ENCODE peak calls at places on chromosome 12, in nine cellular contexts. R is lower lobe of right lung, S is HepG2, G is OCI-LY7, N is neural progenitor cell, A is cardiac muscle cell, T is fibroblast of the aortic adventitia, H is H9, W is GM06990. D is an unnamed sample.

GRCh38 chr12:7019043-7019569 is 830 bp upstream of the LPCAT3 start:
- DNase-seq in R (no peak), S (no peak), G (no peak), N (no peak), A (no peak), T (peak), H (no peak), W (no peak), D (no peak)

GRCh38 chr12:27899151-27899661 is 73.3 kb downstream of the PTHLH start:
- DNase-seq in R (no peak), S (peak), G (no peak), N (no peak), A (peak), T (peak), H (no peak), W (no peak), D (no peak)

GRCh38 chr12:112524676-112525425 is 106.1 kb downstream of the PTPN11 start:
- DNase-seq in R (no peak), S (no peak), G (no peak), N (no peak), A (no peak), T (peak), H (peak), W (no peak), D (no peak)

GRCh38 chr12:108629824-108630476 is 3.7 kb downstream of the SELPLG start:
- DNase-seq in R (peak), S (peak), G (no peak), N (no peak), A (no peak), T (peak), H (no peak), W (no peak), D (peak)

GRCh38 chr12:79451988-79452387 is 238.8 kb downstream of the PAWR start:
- DNase-seq in R (no peak), S (peak), G (no peak), N (no peak), A (no peak), T (peak), H (no peak), W (no peak), D (peak)

GRCh38 chr12:93387780-93388179 is 10.1 kb downstream of the NUDT4 start:
- DNase-seq in R (no peak), S (no peak), G (no peak), N (no peak), A (no peak), T (peak), H (no peak), W (peak), D (no peak)

GRCh38 chr12:47887529-47887928 is 17.3 kb downstream of the VDR start:
- DNase-seq in R (no peak), S (no peak), G (no peak), N (no peak), A (no peak), T (no peak), H (no peak), W (no peak), D (no peak)

GRCh38 chr12:30908389-30909087 is 18.0 kb upstream of the TSPAN11 start:
- DNase-seq in R (no peak), S (peak), G (no peak), N (no peak), A (no peak), T (peak), H (no peak), W (no peak), D (no peak)

GRCh38 chr12:13749380-13749779 is 232.0 kb downstream of the GRIN2B start:
- DNase-seq in R (no peak), S (no peak), G (no peak), N (peak), A (peak), T (no peak), H (peak), W (no peak), D (no peak)

GRCh38 chr12:80838708-80839107 is 99.0 kb downstream of the LIN7A start:
- DNase-seq in R (no peak), S (peak), G (no peak), N (peak), A (peak), T (no peak), H (no peak), W (no peak), D (no peak)

GRCh38 chr12:109065154-109065852 is 12.9 kb downstream of the USP30 start:
- DNase-seq in R (no peak), S (peak), G (no peak), N (no peak), A (no peak), T (no peak), H (no peak), W (no peak), D (no peak)

GRCh38 chr12:26058308-26058707 is 66.5 kb downstream of the BHLHE41 start:
- DNase-seq in R (no peak), S (no peak), G (peak), N (no peak), A (no peak), T (no peak), H (no peak), W (no peak), D (no peak)

GRCh38 chr12:100348657-100349454 is 8.0 kb upstream of the SLC17A8 start:
- DNase-seq in R (no peak), S (peak), G (peak), N (peak), A (no peak), T (peak), H (no peak), W (no peak), D (no peak)

GRCh38 chr12:38543151-38543550 is 226.6 kb downstream of the ALG10B start:
- DNase-seq in R (peak), S (no peak), G (no peak), N (no peak), A (no peak), T (no peak), H (no peak), W (no peak), D (no peak)

GRCh38 chr12:38540156-38540555 is 223.6 kb downstream of the ALG10B start:
- DNase-seq in R (no peak), S (no peak), G (no peak), N (no peak), A (no peak), T (no peak), H (no peak), W (no peak), D (no peak)

GRCh38 chr12:38547586-38547985 is 231.0 kb downstream of the ALG10B start:
- DNase-seq in R (no peak), S (no peak), G (no peak), N (no peak), A (no peak), T (no peak), H (no peak), W (no peak), D (no peak)

GRCh38 chr12:38541849-38542248 is 225.3 kb downstream of the ALG10B start:
- DNase-seq in R (no peak), S (no peak), G (no peak), N (no peak), A (no peak), T (no peak), H (no peak), W (no peak), D (no peak)

GRCh38 chr12:38544357-38545066 is 227.9 kb downstream of the ALG10B start:
- DNase-seq in R (no peak), S (no peak), G (no peak), N (peak), A (no peak), T (no peak), H (peak), W (no peak), D (peak)
- TF ChIP-seq CTCF in R (no peak), S (no peak), G (peak), N (peak), A (no peak), T (no peak), H (peak), W (peak), D (no peak)

GRCh38 chr12:75488553-75488952 is 8.0 kb downstream of the GLIPR1 start:
- DNase-seq in R (no peak), S (peak), G (peak), N (peak), A (peak), T (peak), H (peak), W (no peak), D (peak)
- TF ChIP-seq CTCF in R (peak), S (peak), G (peak), N (peak), A (peak), T (peak), H (peak), W (peak), D (peak)

GRCh38 chr12:125070117-125070516 is 4.9 kb downstream of the AACS start:
- DNase-seq in R (no peak), S (peak), G (no peak), N (peak), A (peak), T (no peak), H (no peak), W (no peak), D (no peak)
- TF ChIP-seq CTCF in R (no peak), S (peak), G (no peak), N (peak), A (no peak), T (peak), H (peak), W (no peak), D (no peak)

GRCh38 chr12:118850244-118850825 is 131.0 kb upstream of the SRRM4 start:
- DNase-seq in R (peak), S (peak), G (peak), N (peak), A (no peak), T (no peak), H (peak), W (no peak), D (peak)
- TF ChIP-seq CTCF in R (peak), S (peak), G (peak), N (peak), A (peak), T (peak), H (peak), W (peak), D (peak)

DNA sequence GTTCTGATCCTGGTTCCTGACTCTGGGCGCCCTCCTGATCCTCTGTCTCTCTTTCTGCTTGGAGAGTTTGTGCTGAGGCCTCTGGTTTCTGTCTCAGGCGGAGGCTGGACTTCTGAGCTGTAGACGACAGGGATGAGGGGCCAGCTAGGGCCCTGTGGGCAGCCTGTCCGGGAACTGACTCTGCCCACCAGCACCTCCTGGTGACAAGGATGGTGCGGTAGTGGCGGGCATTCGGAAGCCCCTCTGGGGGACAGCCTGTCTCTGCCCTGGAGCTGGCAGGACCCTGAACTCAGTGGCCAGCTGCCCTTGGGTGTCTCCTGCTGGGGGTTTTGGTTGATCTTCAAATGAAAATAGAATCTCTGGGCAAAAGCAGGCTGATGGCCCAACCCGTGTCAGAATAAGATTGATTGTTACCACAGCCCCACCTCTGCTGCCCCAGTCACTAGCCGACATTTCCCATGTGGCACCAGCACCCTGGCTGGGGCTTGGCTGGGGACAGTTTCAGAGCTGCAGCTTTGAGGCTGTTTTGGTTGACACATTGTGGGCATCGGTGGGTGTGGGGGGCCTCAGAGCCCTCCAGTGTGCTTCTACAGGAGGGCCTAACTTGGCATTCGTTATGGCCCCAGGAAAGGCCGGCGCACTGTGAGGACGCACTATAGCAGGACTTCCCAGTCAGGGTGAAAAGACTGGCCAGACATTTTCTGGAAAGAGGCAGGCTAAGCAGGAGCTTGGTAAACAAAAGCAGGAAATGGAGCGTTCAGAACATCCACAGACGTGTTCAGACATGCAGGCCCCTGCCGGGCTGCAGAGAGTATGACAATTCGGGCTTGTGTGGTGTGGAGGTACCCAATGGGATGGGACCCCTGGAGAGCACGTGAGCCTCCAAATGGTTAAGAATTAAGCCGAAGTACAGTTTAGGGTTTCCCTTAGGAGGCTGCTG is 16.1 kb downstream of the KRT80 start:
- DNase-seq in R (no peak), S (peak), G (no peak), N (peak), A (no peak), T (no peak), H (peak), W (no peak), D (peak)
- TF ChIP-seq CTCF in R (peak), S (no peak), G (no peak), N (peak), A (peak), T (peak), H (no peak), W (no peak), D (no peak)

GRCh38 chr12:18719922-18720321 is 17.9 kb downstream of the PLCZ1 start:
- DNase-seq in R (no peak), S (no peak), G (no peak), N (no peak), A (no peak), T (peak), H (no peak), W (no peak), D (no peak)
- TF ChIP-seq CTCF in R (no peak), S (no peak), G (no peak), N (no peak), A (no peak), T (no peak), H (no peak), W (no peak), D (no peak)

DNA sequence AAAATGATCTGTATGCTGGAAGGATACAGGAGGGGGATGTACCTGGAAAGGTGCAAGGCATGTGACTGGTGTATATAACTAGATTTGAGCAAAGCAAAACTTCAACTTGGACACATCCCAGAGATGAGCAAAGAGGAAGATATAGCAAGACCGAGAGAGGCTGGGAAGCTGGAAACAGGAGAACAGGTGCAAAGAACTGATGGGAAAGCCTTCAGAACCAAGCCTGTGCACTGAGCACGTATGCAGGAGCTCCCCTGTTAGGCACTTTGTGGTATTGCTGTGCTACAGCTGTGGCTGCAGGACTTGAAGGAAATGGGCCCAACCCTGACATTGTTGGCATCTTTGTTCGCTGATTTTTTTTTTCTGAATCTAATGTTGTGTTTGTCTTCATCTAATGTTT is 120.7 kb upstream of the PWP1 start:
- DNase-seq in R (no peak), S (peak), G (peak), N (peak), A (peak), T (peak), H (peak), W (no peak), D (no peak)
- TF ChIP-seq CTCF in R (no peak), S (peak), G (peak), N (peak), A (no peak), T (peak), H (peak), W (peak), D (no peak)

GRCh38 chr12:4580165-4580773 is 18.3 kb downstream of the DYRK4 start:
- DNase-seq in R (no peak), S (no peak), G (no peak), N (peak), A (no peak), T (no peak), H (no peak), W (no peak), D (peak)

GRCh38 chr12:4584896-4585295 is 22.9 kb downstream of the DYRK4 start:
- DNase-seq in R (no peak), S (no peak), G (no peak), N (no peak), A (no peak), T (no peak), H (no peak), W (no peak), D (no peak)

GRCh38 chr12:4584281-4584680 is 22.3 kb downstream of the DYRK4 start:
- DNase-seq in R (no peak), S (no peak), G (peak), N (no peak), A (no peak), T (no peak), H (no peak), W (no peak), D (no peak)

DNA sequence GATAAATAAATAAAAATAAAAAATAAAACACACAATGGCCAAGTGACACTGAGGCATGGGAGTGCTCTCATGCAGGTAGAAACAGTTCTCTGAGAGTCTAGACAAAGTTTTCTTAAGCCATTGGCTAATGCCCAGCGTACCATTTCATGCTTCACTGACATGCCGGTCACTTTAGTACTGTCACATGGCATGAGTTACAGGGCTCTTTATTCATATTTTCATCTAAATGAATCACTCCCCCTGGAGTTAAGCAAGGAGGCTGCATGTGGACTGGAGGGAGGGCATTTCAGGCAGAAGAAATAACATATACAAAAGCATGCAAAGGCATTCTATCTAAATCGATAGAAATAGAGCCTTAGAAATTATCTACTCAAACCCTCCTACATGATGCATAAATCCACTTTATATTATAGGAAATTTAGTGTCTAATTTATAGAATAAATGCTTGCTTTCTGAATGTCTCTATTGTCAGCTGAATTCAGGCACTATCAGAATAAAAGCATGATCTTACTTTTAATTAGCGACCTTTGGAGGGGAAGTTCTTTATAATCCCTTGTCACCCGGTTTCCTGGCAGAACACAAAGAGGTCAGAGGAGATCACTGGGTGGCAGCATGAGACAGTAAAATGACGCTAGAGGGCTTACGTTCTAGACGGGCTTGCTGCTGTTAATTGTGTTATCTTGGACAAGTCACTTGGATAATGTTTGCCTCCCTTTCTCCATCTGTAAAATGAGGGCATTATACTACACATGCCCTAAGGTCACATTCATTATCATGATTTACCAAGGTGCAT is 17.5 kb downstream of the DYRK4 start:
- DNase-seq in R (no peak), S (peak), G (peak), N (peak), A (no peak), T (peak), H (no peak), W (no peak), D (no peak)
- TF ChIP-seq CTCF in R (peak), S (peak), G (peak), N (peak), A (no peak), T (peak), H (peak), W (peak), D (peak)

DNA sequence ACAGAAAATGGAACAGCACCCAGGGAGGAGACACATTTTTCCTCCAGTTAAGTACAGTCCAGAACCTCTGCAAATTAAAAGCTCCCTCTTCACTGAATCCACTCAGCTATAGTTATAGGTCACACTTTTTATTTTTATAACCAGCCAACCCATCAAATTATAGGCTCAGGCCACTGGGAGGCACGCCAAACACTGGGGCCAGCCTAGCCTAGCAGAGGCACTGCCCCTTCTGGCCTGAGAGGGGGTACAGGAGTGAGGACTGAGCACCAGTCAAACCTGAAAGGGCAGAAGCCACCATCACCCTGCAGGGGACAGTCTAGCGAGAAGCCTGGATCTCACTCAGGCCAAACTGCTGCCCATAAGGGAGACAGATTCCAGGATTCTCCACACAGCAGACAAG is 19.3 kb downstream of the FMNL3 start:
- DNase-seq in R (no peak), S (no peak), G (no peak), N (no peak), A (no peak), T (no peak), H (peak), W (no peak), D (no peak)
- TF ChIP-seq CTCF in R (no peak), S (no peak), G (peak), N (peak), A (no peak), T (no peak), H (peak), W (no peak), D (no peak)

GRCh38 chr12:120181991-120182631 is 12.4 kb downstream of the GCN1 start:
- DNase-seq in R (no peak), S (peak), G (no peak), N (no peak), A (no peak), T (peak), H (no peak), W (no peak), D (no peak)
- TF ChIP-seq CTCF in R (no peak), S (no peak), G (no peak), N (no peak), A (no peak), T (peak), H (no peak), W (no peak), D (no peak)